ENCODE peak calls at places on chromosomes 6 and 20, in nine cellular contexts. W is EL; T is effector CD4-positive, alpha-beta T cell; V is SK-N-DZ; A is A549; X is stimulated activated CD4-positive, alpha-beta T cell treated with anti-CD3 and anti-CD28 coated beads, Interleukin-1b, Interleukin-23, amount 100 ng/mL, for 4 hours; U is CD8-positive, alpha-beta T cell; M is germinal center; N is posterior cingulate gyrus. H is an unnamed sample.

GRCh38 chr20:58549681-58550542 is 34.7 kb upstream of the APCDD1L start:
- DNase-seq in W (no peak), T (no peak), V (no peak), A (no peak), X (no peak), U (peak; percentile 29), M (no peak), N (no peak), H (no peak)

GRCh38 chr20:10715035-10715434 is 41.2 kb upstream of the JAG1 start:
- DNase-seq in W (peak; percentile 70), T (no peak), V (no peak), A (peak; percentile 68), X (no peak), U (no peak), M (no peak), N (no peak), H (no peak)

GRCh38 chr20:58447733-58448391 is 58.8 kb downstream of the VAPB start:
- DNase-seq in W (peak; percentile 55), T (peak; percentile 30), V (peak; percentile 89), A (peak; percentile 62), X (peak; percentile 32), U (peak; percentile 64), M (peak; percentile 53), N (no peak), H (peak; percentile 80)

GRCh38 chr6:169454872-169455204 is 201.2 kb upstream of the THBS2 start:
- DNase-seq in W (no peak), T (no peak), V (no peak), A (no peak), X (no peak), U (no peak), M (no peak), N (peak; percentile 76), H (no peak)

GRCh38 chr6:149855741-149856140 is 8.4 kb downstream of the LRP11 start:
- DNase-seq in W (no peak), T (no peak), V (no peak), A (no peak), X (no peak), U (no peak), M (no peak), N (no peak), H (no peak)

GRCh38 chr20:51129201-51129671 is 106.3 kb upstream of the KCNG1 start:
- DNase-seq in W (no peak), T (no peak), V (peak; percentile 98), A (no peak), X (no peak), U (no peak), M (no peak), N (no peak), H (no peak)

GRCh38 chr6:113122060-113122459 is 735.1 kb upstream of the MARCKS start:
- DNase-seq in W (peak; percentile 98), T (no peak), V (no peak), A (peak; percentile 83), X (no peak), U (no peak), M (no peak), N (no peak), H (peak; percentile 44)

GRCh38 chr20:9015984-9016324 is 52.9 kb upstream of the PLCB4 start:
- DNase-seq in W (peak; percentile 81), T (no peak), V (no peak), A (peak; percentile 72), X (no peak), U (no peak), M (no peak), N (no peak), H (no peak)

GRCh38 chr20:11581271-11581670 is 336.4 kb upstream of the BTBD3 start:
- DNase-seq in W (peak; percentile 6), T (no peak), V (peak; percentile 6), A (peak; percentile 55), X (no peak), U (no peak), M (no peak), N (no peak), H (no peak)

GRCh38 chr6:87714093-87714809 is 12.2 kb upstream of the AKIRIN2 start:
- DNase-seq in W (peak; percentile 88), T (no peak), V (no peak), A (peak; percentile 61), X (no peak), U (no peak), M (no peak), N (no peak), H (no peak)

GRCh38 chr6:166112580-166112979 is 55.1 kb downstream of the TBXT start:
- DNase-seq in W (peak; percentile 56), T (no peak), V (no peak), A (peak; percentile 71), X (no peak), U (no peak), M (no peak), N (no peak), H (peak; percentile 72)

GRCh38 chr20:20085071-20085470 is 32.7 kb downstream of the CFAP61 start:
- DNase-seq in W (no peak), T (no peak), V (peak; percentile 37), A (no peak), X (no peak), U (no peak), M (no peak), N (no peak), H (no peak)